ENCODE peak calls at places on chromosome 10, in six cellular contexts. J is GDM1; X is H54; B is A549; C is activated gamma-delta T cell; K is stimulated activated CD4-positive, alpha-beta T cell treated with anti-CD3 and anti-CD28 coated beads, Interleukin-1b, Interleukin-23, amount 100 ng/mL, for 4 hours. Y is an unnamed sample.

GRCh38 chr10:32065871-32066270 is 9.6 kb upstream of the KIF5B start:
- DNase-seq in X (no peak), C (no peak), B (no peak), J (no peak), K (no peak), Y (no peak)

GRCh38 chr10:95509281-95509680 is 51.9 kb downstream of the SORBS1 start:
- DNase-seq in K (no peak), B (no peak), J (no peak), X (no peak), C (no peak), Y (no peak)

GRCh38 chr10:60399343-60399742 is 9.7 kb upstream of the ANK3 start:
- DNase-seq in X (no peak), K (no peak), C (no peak), J (no peak), B (no peak), Y (no peak)

GRCh38 chr10:123642293-123642692 is 23.9 kb upstream of the GPR26 start:
- DNase-seq in B (no peak), K (no peak), X (no peak), J (no peak), C (no peak), Y (no peak)

GRCh38 chr10:82377608-82378007 is 502.6 kb downstream of the NRG3 start:
- DNase-seq in K (no peak), C (no peak), B (no peak), J (no peak), X (no peak), Y (no peak)

GRCh38 chr10:35552622-35553342 is 52.4 kb upstream of the GJD4 start:
- DNase-seq in B (no peak), J (no peak), K (no peak), X (no peak), C (no peak), Y (no peak)

GRCh38 chr10:44198780-44199097 is 186.2 kb downstream of the CXCL12 start:
- DNase-seq in K (no peak), J (no peak), B (no peak), C (no peak), X (no peak), Y (no peak)

GRCh38 chr10:52308251-52309031 is 5.6 kb upstream of the DKK1 start:
- DNase-seq in B (peak; percentile 62), K (no peak), X (no peak), C (no peak), J (no peak), Y (peak; percentile 4)

GRCh38 chr10:71621263-71621751 is 98.3 kb downstream of the C10orf105 start:
- DNase-seq in X (no peak), C (no peak), K (no peak), B (no peak), J (no peak), Y (no peak)

GRCh38 chr10:127041561-127041960 is 136.3 kb downstream of the DOCK1 start:
- DNase-seq in B (no peak), C (no peak), X (no peak), J (no peak), K (no peak), Y (no peak)

GRCh38 chr10:58919927-58920654 is 256.4 kb upstream of the PHYHIPL start:
- DNase-seq in K (no peak), B (peak; percentile 68), X (peak; percentile 76), C (no peak), J (no peak), Y (no peak)

GRCh38 chr10:85266808-85267207 is 938.4 kb downstream of the CCSER2 start:
- DNase-seq in X (no peak), K (no peak), B (no peak), J (no peak), C (no peak), Y (no peak)

GRCh38 chr10:69123306-69123746 is 652 bp upstream of the VPS26A start:
- DNase-seq in J (peak; percentile 71), C (no peak), X (peak; percentile 59), K (no peak), B (peak; percentile 74), Y (no peak)

GRCh38 chr10:131790021-131790420 is 110.8 kb upstream of the PPP2R2D start:
- DNase-seq in K (no peak), X (peak; percentile 5), J (peak; percentile 3), C (no peak), B (peak; percentile 22), Y (peak; percentile 24)

GRCh38 chr10:71708301-71708703 is 11.3 kb downstream of the C10orf105 start:
- DNase-seq in K (peak; percentile 57), B (peak; percentile 41), X (peak; percentile 65), C (peak; percentile 19), J (peak; percentile 53), Y (no peak)

GRCh38 chr10:131206136-131206995 is 105.2 kb downstream of the TCERG1L start:
- DNase-seq in X (no peak), B (no peak), J (no peak), K (no peak), C (no peak), Y (no peak)

GRCh38 chr10:133008196-133008595 is 65.8 kb upstream of the CFAP46 start:
- DNase-seq in X (no peak), C (no peak), B (no peak), K (no peak), J (no peak), Y (no peak)

GRCh38 chr10:116113721-116114501 is 159.1 kb downstream of the GFRA1 start:
- DNase-seq in X (peak; percentile 17), K (no peak), C (no peak), B (no peak), J (no peak), Y (no peak)

GRCh38 chr10:78571916-78572315 is 496.9 kb upstream of the ZMIZ1 start:
- DNase-seq in K (no peak), B (no peak), C (no peak), X (no peak), J (no peak), Y (no peak)

GRCh38 chr10:123859651-123860045 is 32.0 kb downstream of the CPXM2 start:
- DNase-seq in B (no peak), J (no peak), X (no peak), K (no peak), C (no peak), Y (no peak)

GRCh38 chr10:84244651-84245270 is at the start of gene RGR:
- DNase-seq in J (no peak), K (no peak), C (no peak), X (no peak), B (no peak), Y (no peak)

GRCh38 chr10:373015-373414 is 237.8 kb downstream of the ZMYND11 start:
- DNase-seq in K (no peak), B (peak; percentile 20), X (no peak), C (no peak), J (no peak), Y (no peak)

GRCh38 chr10:16967000-16967865 is 150.0 kb upstream of the RSU1 start:
- DNase-seq in B (no peak), C (no peak), K (no peak), J (no peak), X (no peak), Y (no peak)